ENCODE peak calls at places on chromosome X, in seven cellular contexts. P, Z, L, D, J, G and O are unnamed samples.

GRCh38 chrX:5051831-5052491 is 1176.7 kb downstream of the NLGN4X start:
- DNase-seq in P (no peak), Z (peak), L (no peak), D (peak), J (no peak), G (no peak), O (peak)

GRCh38 chrX:110146521-110146920 is 143.6 kb downstream of the TMEM164 start:
- DNase-seq in P (peak), Z (peak), L (no peak), D (no peak), J (no peak), G (no peak), O (no peak)

GRCh38 chrX:132114607-132115006 is 13.2 kb downstream of the FRMD7 start:
- DNase-seq in P (no peak), Z (no peak), L (no peak), D (no peak), J (no peak), G (no peak), O (no peak)

GRCh38 chrX:20968996-20969395 is 405.2 kb upstream of the CNKSR2 start:
- DNase-seq in P (no peak), Z (no peak), L (no peak), D (no peak), J (no peak), G (no peak), O (no peak)

GRCh38 chrX:14504960-14505538 is 24.3 kb upstream of the GLRA2 start:
- DNase-seq in P (no peak), Z (no peak), L (no peak), D (no peak), J (no peak), G (no peak), O (no peak)

GRCh38 chrX:21723097-21723496 is 34.8 kb downstream of the SMPX start:
- DNase-seq in P (peak), Z (no peak), L (no peak), D (no peak), J (no peak), G (no peak), O (no peak)

GRCh38 chrX:36986231-36986630 is 21.9 kb upstream of the FAM47C start:
- DNase-seq in P (no peak), Z (no peak), L (no peak), D (peak), J (peak), G (no peak), O (no peak)

GRCh38 chrX:139382529-139382928 is 148.0 kb upstream of the F9 start:
- DNase-seq in P (no peak), Z (no peak), L (no peak), D (no peak), J (no peak), G (no peak), O (no peak)

GRCh38 chrX:38628587-38628986 is 67.2 kb downstream of the TSPAN7 start:
- DNase-seq in P (no peak), Z (no peak), L (no peak), D (no peak), J (no peak), G (no peak), O (no peak)

GRCh38 chrX:71636438-71637252 is 18.3 kb upstream of the CXCR3 start:
- DNase-seq in P (no peak), Z (no peak), L (no peak), D (no peak), J (no peak), G (no peak), O (peak)

GRCh38 chrX:101028562-101028961 is 23.3 kb downstream of the TRMT2B start:
- DNase-seq in P (no peak), Z (no peak), L (no peak), D (no peak), J (no peak), G (no peak), O (no peak)

GRCh38 chrX:104187931-104188330 is 21.7 kb downstream of the FAM199X start:
- DNase-seq in P (no peak), Z (no peak), L (no peak), D (no peak), J (no peak), G (no peak), O (no peak)

GRCh38 chrX:24334473-24334872 is 20.6 kb upstream of the SUPT20HL2 start:
- DNase-seq in P (peak), Z (no peak), L (no peak), D (no peak), J (no peak), G (no peak), O (no peak)

DNA sequence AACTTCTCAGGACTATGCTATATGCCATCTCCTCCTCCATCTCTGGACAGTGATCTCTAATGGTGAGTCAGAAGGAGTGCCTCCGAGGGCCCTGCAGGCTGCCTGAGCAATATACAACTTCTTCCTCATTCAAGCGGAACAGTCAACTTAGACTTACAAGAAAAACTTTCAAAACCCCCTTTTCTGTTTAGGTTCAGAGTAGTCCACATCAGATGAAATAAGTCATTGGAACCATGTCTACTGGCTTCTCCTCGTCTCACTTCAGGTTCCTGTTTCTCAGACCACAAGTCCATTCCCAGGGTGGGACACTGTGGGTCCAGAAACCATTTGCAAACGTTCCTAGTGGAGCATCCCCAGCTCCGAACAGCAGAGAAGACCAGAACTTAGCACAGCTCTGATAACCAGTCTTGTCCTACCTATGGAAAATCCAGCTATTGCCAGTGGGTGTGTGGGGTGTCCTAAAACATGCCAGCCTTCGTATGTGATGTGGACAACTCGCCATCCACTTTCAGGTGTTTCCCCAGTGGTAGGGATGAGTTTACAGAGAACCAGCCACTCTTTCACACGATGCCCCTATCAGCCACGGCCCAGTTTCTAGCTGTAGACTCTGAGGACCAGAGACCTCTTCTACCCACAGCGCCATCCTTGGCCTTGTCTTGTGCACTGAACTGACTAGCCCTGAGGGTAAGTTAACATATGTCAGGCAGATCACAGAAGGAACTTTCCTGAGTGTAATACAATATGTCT is 32.7 kb upstream of the NKRF start:
- DNase-seq in P (peak), Z (no peak), L (no peak), D (no peak), J (no peak), G (no peak), O (no peak)
- H3K27ac ChIP-seq in P (no peak), Z (no peak), L (no peak), D (no peak), J (no peak), G (no peak), O (no peak)

DNA sequence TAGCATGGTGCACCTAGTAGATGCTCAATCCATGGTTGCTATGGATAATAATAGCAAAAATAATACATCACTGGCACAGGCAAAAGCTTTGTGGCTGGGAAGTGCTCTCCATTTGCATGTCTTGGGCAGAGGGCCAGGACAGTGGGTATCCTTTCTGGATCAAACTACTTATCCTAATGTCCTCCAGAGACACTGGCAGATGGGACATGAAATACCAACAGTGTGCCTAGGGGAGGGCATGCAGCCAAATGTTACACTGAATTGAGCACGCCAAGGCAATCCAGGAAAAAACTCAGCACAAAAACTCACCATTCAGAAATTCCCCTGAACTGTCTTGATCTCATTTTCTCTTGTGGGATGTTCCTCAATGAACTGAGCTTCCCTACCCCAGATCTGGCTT is 98.6 kb upstream of the SCML1 start:
- DNase-seq in P (no peak), Z (no peak), L (no peak), D (no peak), J (no peak), G (no peak), O (no peak)
- H3K27ac ChIP-seq in P (no peak), Z (no peak), L (no peak), D (no peak), J (no peak), G (no peak), O (no peak)

DNA sequence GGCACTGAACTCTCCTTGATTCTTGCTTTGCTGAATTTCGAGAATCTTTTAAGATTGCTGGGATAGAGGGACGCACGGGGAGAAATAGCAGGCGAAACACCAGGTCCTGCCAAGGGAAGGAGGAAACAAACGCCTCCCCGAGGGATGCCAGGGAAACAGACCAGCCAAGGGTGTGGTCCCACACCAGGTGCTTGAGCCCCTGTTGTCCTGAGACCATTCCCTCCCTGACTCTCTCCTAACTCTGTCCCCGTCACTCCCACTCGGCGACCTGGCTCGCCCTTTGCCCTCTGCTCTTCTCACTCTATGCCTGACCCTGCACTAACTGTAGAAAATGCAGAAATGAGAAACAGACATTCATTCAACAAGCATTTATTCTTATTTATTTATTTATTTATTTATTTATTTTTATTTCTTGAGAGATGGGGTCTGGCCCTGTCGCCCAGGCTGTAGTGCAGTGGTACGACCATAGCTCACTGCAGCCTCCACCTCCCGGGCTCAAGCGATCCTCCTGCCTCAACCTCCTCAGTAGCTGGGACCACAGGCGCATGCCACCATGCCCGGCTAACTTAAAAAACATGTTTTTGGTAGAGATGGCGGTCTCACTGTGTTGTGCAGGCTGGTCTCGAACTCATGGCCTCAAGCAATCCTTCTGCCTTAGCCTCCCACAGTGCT is 16.2 kb downstream of the CTAG1B start:
- DNase-seq in P (no peak), Z (no peak), L (no peak), D (no peak), J (no peak), G (no peak), O (no peak)
- H3K27ac ChIP-seq in P (no peak), Z (no peak), L (no peak), D (no peak), J (no peak), G (no peak), O (no peak)

GRCh38 chrX:12954376-12954775 is 20.5 kb upstream of the TMSB4X start:
- DNase-seq in P (no peak), Z (no peak), L (no peak), D (no peak), J (no peak), G (no peak), O (no peak)
- H3K27ac ChIP-seq in P (no peak), Z (no peak), L (peak), D (no peak), J (peak), G (no peak), O (no peak)

DNA sequence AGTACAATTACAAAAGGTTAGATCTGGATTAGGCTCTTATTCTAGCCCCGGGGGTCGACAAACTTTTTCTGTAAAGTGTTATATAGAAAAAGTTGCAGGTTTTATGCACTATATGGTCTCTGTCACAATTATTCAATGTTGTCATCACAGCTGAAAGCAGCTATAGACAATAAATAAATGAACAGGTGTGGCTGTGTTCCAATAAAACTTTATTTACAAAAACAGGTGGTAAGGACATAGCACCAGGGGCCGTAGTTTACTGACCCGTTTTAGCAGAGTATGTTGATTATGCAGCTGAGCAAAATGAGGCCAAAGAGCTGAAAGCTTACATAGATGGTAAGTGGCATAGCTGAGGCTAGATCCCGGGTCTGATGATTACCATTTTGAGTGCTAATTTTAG is 13.0 kb upstream of the CXorf38 start:
- DNase-seq in P (no peak), Z (no peak), L (no peak), D (no peak), J (no peak), G (no peak), O (no peak)
- H3K27ac ChIP-seq in P (no peak), Z (no peak), L (no peak), D (no peak), J (no peak), G (no peak), O (no peak)

GRCh38 chrX:136031626-136032025 is 46.4 kb downstream of the SLC9A6 start:
- DNase-seq in P (no peak), Z (no peak), L (no peak), D (no peak), J (no peak), G (no peak), O (no peak)

GRCh38 chrX:136035663-136036062 is 50.4 kb downstream of the SLC9A6 start:
- DNase-seq in P (no peak), Z (no peak), L (no peak), D (no peak), J (no peak), G (no peak), O (no peak)

GRCh38 chrX:136032370-136032769 is 47.1 kb downstream of the SLC9A6 start:
- DNase-seq in P (no peak), Z (no peak), L (no peak), D (no peak), J (no peak), G (no peak), O (no peak)

GRCh38 chrX:136030357-136031225 is 45.4 kb downstream of the SLC9A6 start:
- DNase-seq in P (peak), Z (peak), L (no peak), D (peak), J (no peak), G (no peak), O (no peak)

DNA sequence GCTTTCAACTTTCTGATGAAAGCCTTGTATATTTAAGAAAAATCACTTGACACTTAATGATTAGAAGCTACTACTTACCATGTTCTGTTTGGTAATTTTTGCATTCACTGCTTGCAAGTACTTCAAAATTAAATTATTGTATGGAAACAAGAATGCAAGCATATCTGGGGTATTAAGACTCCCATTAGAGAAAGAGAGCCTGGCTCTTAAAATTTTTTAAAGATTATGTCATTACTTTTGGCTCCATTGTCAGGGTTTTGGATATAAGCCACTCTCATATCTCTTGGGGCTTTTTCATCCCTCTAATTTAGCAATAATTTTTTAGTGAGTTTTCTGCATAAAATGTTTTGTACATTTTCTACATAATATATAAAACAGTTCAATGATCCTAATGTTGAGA is 49.4 kb downstream of the SLC9A6 start:
- DNase-seq in P (no peak), Z (no peak), L (no peak), D (no peak), J (no peak), G (no peak), O (no peak)
- H3K27ac ChIP-seq in P (no peak), Z (no peak), L (no peak), D (peak), J (no peak), G (no peak), O (no peak)

GRCh38 chrX:140817943-140818342 is 108.4 kb downstream of the LINC00632 start:
- DNase-seq in P (peak), Z (no peak), L (no peak), D (no peak), J (no peak), G (no peak), O (no peak)

GRCh38 chrX:140822184-140822583 is 112.6 kb downstream of the LINC00632 start:
- DNase-seq in P (no peak), Z (no peak), L (no peak), D (no peak), J (no peak), G (no peak), O (no peak)

GRCh38 chrX:140821280-140821679 is 111.7 kb downstream of the LINC00632 start:
- DNase-seq in P (no peak), Z (no peak), L (no peak), D (no peak), J (no peak), G (no peak), O (no peak)

DNA sequence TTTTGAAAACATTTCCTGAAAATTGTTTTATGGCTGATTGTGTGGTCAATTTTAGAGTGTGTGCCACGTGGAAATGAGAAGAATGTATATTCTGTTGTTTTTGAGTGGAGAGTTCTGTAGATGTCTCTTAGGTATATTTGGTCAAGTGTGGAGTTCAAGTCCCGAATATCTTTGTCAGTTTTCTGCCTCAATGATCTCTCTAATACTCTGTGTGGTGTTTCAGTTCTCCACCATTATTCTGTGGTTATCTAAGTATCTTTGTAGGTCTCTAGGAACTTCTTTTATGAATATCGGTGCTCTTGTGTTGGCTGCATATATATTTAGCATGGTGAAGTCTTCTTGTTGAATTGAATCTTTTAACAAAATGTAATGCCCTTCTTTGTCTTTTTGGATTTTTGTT is 113.3 kb downstream of the LINC00632 start:
- DNase-seq in P (no peak), Z (no peak), L (no peak), D (no peak), J (no peak), G (no peak), O (no peak)
- H3K27ac ChIP-seq in P (no peak), Z (no peak), L (no peak), D (no peak), J (no peak), G (no peak), O (no peak)

DNA sequence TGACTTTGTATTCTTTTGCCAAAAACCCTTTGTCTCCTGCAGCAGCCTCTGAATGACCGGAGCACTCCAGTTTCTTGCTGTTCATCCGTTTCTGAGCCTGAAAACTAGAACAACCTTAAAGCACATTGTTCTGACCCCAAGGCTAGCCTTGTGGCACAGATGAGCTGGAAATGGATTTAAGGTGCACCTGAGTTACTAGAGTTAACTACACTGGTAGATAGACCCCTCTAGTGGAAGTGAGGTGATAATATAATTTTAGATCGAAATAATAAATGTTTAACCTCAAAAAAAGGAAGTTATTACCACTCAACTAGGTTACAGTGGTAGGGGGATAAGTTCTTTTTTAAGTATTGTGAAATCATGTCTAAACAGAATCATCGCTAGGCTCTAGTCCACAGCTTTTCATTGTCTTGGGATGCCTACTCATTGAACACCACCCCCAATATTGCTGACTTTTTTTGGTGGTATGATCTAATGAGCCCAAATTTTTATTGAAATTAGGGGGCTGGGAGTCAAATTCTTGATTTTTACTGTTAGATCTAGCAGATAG is 2.7 kb downstream of the PLS3 start:
- DNase-seq in P (no peak), Z (no peak), L (no peak), D (no peak), J (no peak), G (no peak), O (no peak)
- H3K27ac ChIP-seq in P (no peak), Z (no peak), L (no peak), D (peak), J (peak), G (no peak), O (no peak)